ENCODE peak calls at places on chromosomes 16 and 17, in nine cellular contexts. X, H, J, W, T, A, K, E and D are unnamed samples. For H3K9me3, the result is how much of the 10 kb centered on the place peaks cover.

GRCh38 chr17:61217878-61218437 is 181.7 kb upstream of the TBX2 start:
- DNase-seq in X (no peak), H (no peak), J (no peak), W (no peak), T (no peak), A (no peak), K (no peak), E (no peak), D (no peak)

GRCh38 chr17:31415004-31415454 is 23.6 kb downstream of the RAB11FIP4 start:
- DNase-seq in X (no peak), H (no peak), J (no peak), W (no peak), T (no peak), A (no peak), K (no peak), E (no peak), D (no peak)

GRCh38 chr16:24471616-24472015 is 67.8 kb upstream of the RBBP6 start:
- DNase-seq in X (no peak), H (no peak), J (no peak), W (no peak), T (no peak), A (no peak), K (no peak), E (no peak), D (no peak)

GRCh38 chr16:14303182-14303618 is 232.1 kb downstream of the MRTFB start:
- DNase-seq in X (no peak), H (no peak), J (no peak), W (no peak), T (no peak), A (no peak), K (no peak), E (no peak), D (no peak)

GRCh38 chr16:73190688-73191087 is 142.8 kb upstream of the ZFHX3 start:
- DNase-seq in X (no peak), H (no peak), J (no peak), W (no peak), T (no peak), A (no peak), K (no peak), E (no peak), D (no peak)

GRCh38 chr17:81162491-81162890 is 2.8 kb upstream of the PVALEF start:
- DNase-seq in X (no peak), H (peak), J (no peak), W (no peak), T (no peak), A (no peak), K (no peak), E (no peak), D (no peak)

GRCh38 chr16:66293932-66294331 is 72.6 kb upstream of the CDH5 start:
- DNase-seq in X (no peak), H (no peak), J (peak), W (no peak), T (no peak), A (no peak), K (no peak), E (no peak), D (no peak)

GRCh38 chr17:1792495-1793446 is 30.9 kb downstream of the SERPINF1 start:
- DNase-seq in X (no peak), H (no peak), J (no peak), W (no peak), T (no peak), A (no peak), K (no peak), E (no peak), D (no peak)

GRCh38 chr17:16379654-16380053 is 1.2 kb upstream of the UBB start:
- DNase-seq in X (no peak), H (no peak), J (no peak), W (no peak), T (no peak), A (no peak), K (no peak), E (no peak), D (no peak)

GRCh38 chr16:73057369-73058210 is 9.7 kb upstream of the ZFHX3 start:
- DNase-seq in X (no peak), H (peak), J (no peak), W (no peak), T (no peak), A (no peak), K (no peak), E (no peak), D (no peak)

GRCh38 chr16:66592241-66592640 is 12.3 kb upstream of the CMTM3 start:
- DNase-seq in X (no peak), H (no peak), J (no peak), W (no peak), T (no peak), A (no peak), K (no peak), E (no peak), D (no peak)

GRCh38 chr17:76138234-76138895 is 2.7 kb downstream of the FOXJ1 start:
- DNase-seq in X (no peak), H (no peak), J (no peak), W (no peak), T (no peak), A (no peak), K (no peak), E (no peak), D (no peak)

GRCh38 chr17:49901460-49902331 is 53.8 kb upstream of the TAC4 start:
- DNase-seq in X (no peak), H (peak), J (no peak), W (no peak), T (no peak), A (peak), K (no peak), E (no peak), D (no peak)

GRCh38 chr16:85800321-85800669 is 800 bp downstream of the COX4I1 start:
- DNase-seq in X (no peak), H (no peak), J (no peak), W (no peak), T (no peak), A (no peak), K (no peak), E (no peak), D (no peak)

GRCh38 chr16:24999856-25000447 is 15.2 kb downstream of the ARHGAP17 start:
- DNase-seq in X (no peak), H (no peak), J (no peak), W (no peak), T (peak), A (no peak), K (no peak), E (no peak), D (no peak)

GRCh38 chr16:15494231-15494630 is 59.8 kb downstream of the BMERB1 start:
- DNase-seq in X (no peak), H (no peak), J (no peak), W (no peak), T (no peak), A (peak), K (no peak), E (no peak), D (no peak)

GRCh38 chr17:14092808-14093207 is 23.5 kb downstream of the COX10 start:
- DNase-seq in X (no peak), H (no peak), J (no peak), W (no peak), T (no peak), A (no peak), K (no peak), E (no peak), D (no peak)

GRCh38 chr17:64554028-64554637 is 47.4 kb downstream of the CEP95 start:
- DNase-seq in X (no peak), H (no peak), J (no peak), W (no peak), T (no peak), A (no peak), K (no peak), E (no peak), D (no peak)

GRCh38 chr17:4808378-4808767 is 1.4 kb downstream of the PLD2 start:
- DNase-seq in X (peak), H (no peak), J (peak), W (no peak), T (peak), A (no peak), K (peak), E (peak), D (no peak)

DNA sequence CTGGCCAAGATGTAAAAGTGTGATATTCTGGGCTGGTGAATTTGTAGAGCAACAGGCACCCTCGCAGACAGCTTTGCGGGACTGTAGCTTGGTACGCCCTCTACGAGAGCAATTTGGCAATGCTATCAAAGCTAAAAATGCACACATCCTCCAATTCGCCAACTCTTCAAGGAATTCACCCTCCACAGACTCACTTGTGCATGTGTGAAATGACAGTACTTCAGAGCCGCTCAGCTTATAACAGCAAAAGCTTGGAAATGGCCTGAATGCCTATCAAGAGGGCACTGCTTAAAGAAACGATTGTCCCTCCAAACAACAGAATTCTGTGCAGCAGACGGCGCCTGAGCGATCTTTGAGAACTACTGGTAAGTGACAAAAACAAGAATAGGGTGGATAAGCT is 130.8 kb downstream of the SDK2 start:
- DNase-seq in X (no peak), H (no peak), J (no peak), W (no peak), T (no peak), A (no peak), K (no peak), E (no peak), D (no peak)
- TF ChIP-seq POLR2AphosphoS5 in X (no peak), H (no peak), J (no peak), W (no peak), T (no peak), A (no peak), K (no peak), E (no peak), D (no peak)

DNA sequence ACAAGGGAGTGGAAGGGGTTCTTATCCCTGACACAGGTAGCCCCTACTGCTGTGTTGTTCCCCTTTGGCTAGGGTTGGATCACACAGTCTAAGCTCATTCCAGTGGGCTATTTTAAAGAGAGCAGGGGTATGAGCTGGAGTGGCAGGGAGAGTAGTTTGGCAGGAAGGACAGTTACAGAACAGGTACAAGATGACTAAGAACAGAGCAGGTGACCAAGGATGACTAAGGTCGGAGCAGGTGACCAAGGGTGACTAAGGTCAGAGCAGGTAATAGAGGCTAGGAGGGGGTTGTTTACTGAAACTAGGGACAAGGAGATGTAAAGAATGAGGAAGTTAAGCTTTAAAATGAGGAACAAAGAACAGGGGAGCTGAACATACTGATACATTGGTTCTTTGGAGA is 58.8 kb downstream of the UTP18 start:
- DNase-seq in X (no peak), H (no peak), J (no peak), W (no peak), T (no peak), A (no peak), K (no peak), E (no peak), D (no peak)
- H3K9me3 ChIP-seq in X (under half), H (under half), J (under half), W (under half), T (under half), A (under half), K (under half), E (under half), D (under half)

GRCh38 chr16:87149051-87149450 is 168.1 kb downstream of the C16orf95 start:
- DNase-seq in X (no peak), H (no peak), J (no peak), W (no peak), T (no peak), A (no peak), K (no peak), E (no peak), D (no peak)

GRCh38 chr16:87143661-87144121 is 173.5 kb downstream of the C16orf95 start:
- DNase-seq in X (no peak), H (peak), J (no peak), W (no peak), T (no peak), A (no peak), K (no peak), E (no peak), D (no peak)

GRCh38 chr16:87144232-87144631 is 173.0 kb downstream of the C16orf95 start:
- DNase-seq in X (no peak), H (no peak), J (no peak), W (no peak), T (no peak), A (no peak), K (no peak), E (no peak), D (no peak)

GRCh38 chr16:87146676-87147075 is 170.5 kb downstream of the C16orf95 start:
- DNase-seq in X (no peak), H (no peak), J (no peak), W (no peak), T (no peak), A (no peak), K (no peak), E (no peak), D (no peak)

GRCh38 chr16:87145181-87146176 is 171.7 kb downstream of the C16orf95 start:
- DNase-seq in X (no peak), H (no peak), J (no peak), W (no peak), T (no peak), A (peak), K (no peak), E (no peak), D (no peak)
- TF ChIP-seq CTCF in X (no peak), H (no peak), J (no peak), W (no peak), T (no peak), A (peak), K (no peak), E (no peak), D (no peak)

GRCh38 chr17:82237746-82238561 is 9.1 kb downstream of the SLC16A3 start:
- DNase-seq in X (no peak), H (no peak), J (peak), W (no peak), T (no peak), A (no peak), K (no peak), E (no peak), D (no peak)

GRCh38 chr17:82239401-82239925 is 10.6 kb downstream of the SLC16A3 start:
- DNase-seq in X (no peak), H (peak), J (no peak), W (no peak), T (no peak), A (no peak), K (no peak), E (no peak), D (no peak)

GRCh38 chr17:82239926-82240505 is 11.2 kb downstream of the SLC16A3 start:
- DNase-seq in X (no peak), H (peak), J (peak), W (no peak), T (no peak), A (no peak), K (no peak), E (no peak), D (no peak)

GRCh38 chr17:82237083-82237745 is 8.4 kb downstream of the SLC16A3 start:
- DNase-seq in X (no peak), H (peak), J (peak), W (no peak), T (no peak), A (no peak), K (no peak), E (no peak), D (no peak)

GRCh38 chr17:82238562-82239201 is 9.8 kb downstream of the SLC16A3 start:
- DNase-seq in X (peak), H (peak), J (peak), W (no peak), T (peak), A (no peak), K (peak), E (peak), D (no peak)
- TF ChIP-seq POLR2AphosphoS5 in X (peak), H (peak), J (peak), W (no peak), T (peak), A (peak), K (peak), E (peak), D (peak)

GRCh38 chr16:35314298-35314697 is 1854.9 kb downstream of the TP53TG3F start:
- DNase-seq in X (no peak), H (no peak), J (no peak), W (no peak), T (no peak), A (no peak), K (no peak), E (no peak), D (peak)
- H3K9me3 ChIP-seq in X (under half), H (under half), J (under half), W (half or more), T (under half), A (under half), K (under half), E (under half), D (under half)

DNA sequence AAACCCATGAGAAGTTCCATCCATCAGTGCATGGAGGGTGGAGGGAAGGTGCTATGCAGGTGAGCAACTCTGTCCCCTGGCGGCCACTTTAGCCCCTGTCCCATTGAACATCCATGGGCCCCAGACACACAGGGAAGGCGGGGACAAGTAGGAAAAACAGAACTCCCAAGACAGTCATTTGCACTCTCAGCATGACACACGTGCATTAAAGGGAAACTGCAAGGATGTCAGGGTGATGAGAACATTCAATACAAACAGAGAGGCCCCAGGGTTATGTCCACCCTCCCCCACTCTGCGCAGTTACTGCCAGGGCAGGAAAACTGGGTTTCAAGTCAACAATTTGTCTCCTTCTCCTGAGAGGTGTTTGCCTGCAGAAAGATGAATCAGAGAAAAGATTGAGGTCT is 44.0 kb upstream of the AKTIP start:
- DNase-seq in X (no peak), H (no peak), J (no peak), W (peak), T (no peak), A (peak), K (no peak), E (peak), D (no peak)
- TF ChIP-seq CTCF in X (no peak), H (no peak), J (no peak), W (peak), T (no peak), A (peak), K (peak), E (no peak), D (no peak)

DNA sequence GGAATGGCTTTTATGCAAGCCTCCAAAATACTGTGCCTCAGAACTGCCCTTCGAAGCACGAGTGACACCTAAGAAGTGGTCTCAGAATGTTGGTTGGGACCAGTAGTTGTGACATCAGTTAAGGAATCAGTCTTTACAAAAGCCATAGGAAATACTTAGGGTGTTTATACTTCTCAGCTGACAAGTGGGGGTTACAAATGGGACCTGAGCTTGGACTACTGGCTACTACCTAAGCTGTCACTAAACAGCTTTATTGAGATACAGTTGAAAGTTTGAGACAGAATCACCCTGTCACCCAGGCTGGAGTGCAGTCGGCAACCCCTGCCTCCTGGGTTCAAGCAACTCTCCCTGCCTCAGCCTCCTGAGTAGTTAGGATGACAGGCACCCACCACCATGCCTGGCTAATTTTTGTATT is 5.0 kb downstream of the RPL19 start:
- DNase-seq in X (no peak), H (no peak), J (no peak), W (no peak), T (no peak), A (no peak), K (no peak), E (no peak), D (no peak)
- TF ChIP-seq POLR2AphosphoS5 in X (no peak), H (no peak), J (no peak), W (peak), T (no peak), A (no peak), K (no peak), E (no peak), D (no peak)

GRCh38 chr16:48659940-48660339 is 50.0 kb upstream of the N4BP1 start:
- DNase-seq in X (no peak), H (no peak), J (no peak), W (no peak), T (no peak), A (no peak), K (no peak), E (no peak), D (no peak)
- H3K9me3 ChIP-seq in X (under half), H (under half), J (under half), W (under half), T (under half), A (under half), K (under half), E (under half), D (under half)

DNA sequence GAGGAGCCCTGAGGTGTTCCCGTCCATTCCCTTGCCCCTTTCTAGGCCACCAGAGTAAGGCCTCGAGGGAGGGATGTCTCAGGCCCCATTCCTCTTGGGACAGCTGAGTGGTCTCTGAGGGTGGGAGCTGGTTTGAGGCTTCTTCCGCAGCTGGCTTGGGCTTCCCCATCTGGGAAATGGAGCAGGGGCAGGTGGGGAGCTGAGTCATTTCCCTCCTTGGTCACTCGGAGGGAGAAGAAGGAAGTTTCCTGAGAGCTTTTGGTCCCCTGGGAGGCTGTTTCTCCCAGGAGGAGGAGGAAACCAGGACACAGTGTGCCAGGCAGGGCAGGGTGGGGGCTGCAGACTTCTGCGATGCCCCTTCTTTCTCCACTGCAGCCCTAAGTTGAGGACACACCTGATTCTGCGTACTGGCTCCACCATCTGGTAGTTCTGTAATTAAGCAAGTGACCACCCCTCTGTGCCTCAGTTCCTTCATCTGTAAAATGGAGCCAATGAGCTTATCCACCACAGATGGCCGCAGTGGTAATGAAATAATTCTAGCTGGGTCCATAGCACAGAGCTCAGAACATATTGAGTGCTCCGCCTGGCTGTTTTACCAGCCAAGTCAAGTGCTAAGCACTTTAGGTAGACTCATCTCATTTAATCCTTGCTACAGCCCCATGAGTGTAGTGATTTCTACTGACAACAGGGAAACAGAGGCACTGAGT is 1.5 kb upstream of the KCNJ12 start:
- DNase-seq in X (no peak), H (no peak), J (no peak), W (no peak), T (no peak), A (no peak), K (no peak), E (no peak), D (no peak)
- TF ChIP-seq CTCF in X (no peak), H (no peak), J (no peak), W (peak), T (no peak), A (no peak), K (no peak), E (no peak), D (no peak)